ENCODE peak calls at places on chromosomes 12 and 14, in four cellular contexts. C is endodermal cell, G is mesendoderm, U is IMR-90. J is an unnamed sample.

GRCh38 chr12:49962861-49963765 is 1.4 kb downstream of the AQP5 start:
- DNase-seq in G (no peak), U (no peak), C (peak; percentile 58), J (peak; percentile 91)

GRCh38 chr14:67133595-67134441 is 55.4 kb upstream of the GARIN2 start:
- DNase-seq in C (no peak), U (peak; percentile 14), G (peak; percentile 13), J (no peak)

GRCh38 chr14:35229495-35230089 is 62.6 kb upstream of the PSMA6 start:
- DNase-seq in G (peak; percentile 27), C (no peak), U (no peak), J (peak; percentile 61)

GRCh38 chr12:117165342-117165741 is 24.9 kb downstream of the FBXO21 start:
- DNase-seq in G (no peak), C (no peak), U (no peak), J (no peak)

GRCh38 chr12:4908694-4909396 is 860 bp upstream of the KCNA1 start:
- DNase-seq in U (no peak), C (peak; percentile 98), G (peak; percentile 95), J (no peak)

GRCh38 chr12:89856431-89856830 is 147.8 kb upstream of the ATP2B1 start:
- DNase-seq in U (peak; percentile 72), G (no peak), C (no peak), J (peak; percentile 78)

GRCh38 chr12:132481771-132482745 is 7.9 kb upstream of the FBRSL1 start:
- DNase-seq in G (no peak), U (no peak), C (no peak), J (no peak)

GRCh38 chr14:22471545-22472121 is 117.4 kb downstream of the DAD1 start:
- DNase-seq in G (peak; percentile 66), C (peak; percentile 89), U (peak; percentile 32), J (peak; percentile 75)

GRCh38 chr14:63707216-63707615 is 20.6 kb downstream of the SGPP1 start:
- DNase-seq in U (no peak), G (no peak), C (no peak), J (no peak)

GRCh38 chr12:1993341-1993740 is 10.9 kb downstream of the DCP1B start:
- DNase-seq in U (peak; percentile 98), C (no peak), G (no peak), J (peak; percentile 86)

GRCh38 chr12:25377475-25378179 is 126.9 kb upstream of the KRAS start:
- DNase-seq in C (peak; percentile 46), U (peak; percentile 94), G (peak; percentile 21), J (peak; percentile 11)

GRCh38 chr14:28785096-28785952 is 18.7 kb downstream of the FOXG1 start:
- DNase-seq in G (peak; percentile 87), C (peak; percentile 81), U (peak; percentile 0), J (no peak)

GRCh38 chr14:23895480-23895879 is 58.1 kb upstream of the DHRS4 start:
- DNase-seq in U (no peak), C (no peak), G (peak; percentile 1), J (peak; percentile 10)

GRCh38 chr12:51349026-51349425 is 2.5 kb upstream of the CELA1 start:
- DNase-seq in C (no peak), G (no peak), U (peak; percentile 59), J (no peak)

GRCh38 chr14:61505815-61506809 is 184.7 kb downstream of the PRKCH start:
- DNase-seq in U (peak; percentile 71), G (peak; percentile 77), C (no peak), J (no peak)

GRCh38 chr14:87847216-87847615 is 145.8 kb downstream of the GALC start:
- DNase-seq in G (no peak), U (no peak), C (no peak), J (no peak)

GRCh38 chr12:131752457-131752856 is 41.6 kb downstream of the SFSWAP start:
- DNase-seq in C (peak; percentile 60), G (no peak), U (no peak), J (no peak)

GRCh38 chr12:103958621-103959020 is 7.1 kb upstream of the TDG start:
- DNase-seq in U (no peak), G (no peak), C (no peak), J (no peak)

GRCh38 chr12:91877022-91877421 is 268.6 kb downstream of the BTG1 start:
- DNase-seq in U (peak; percentile 40), G (peak; percentile 45), C (peak; percentile 63), J (no peak)

GRCh38 chr14:50542941-50543418 is 10.6 kb upstream of the MAP4K5 start:
- DNase-seq in G (peak; percentile 58), U (peak; percentile 61), C (no peak), J (peak; percentile 87)

GRCh38 chr12:117228239-117228638 is 38.0 kb upstream of the FBXO21 start:
- DNase-seq in G (peak; percentile 13), C (no peak), U (no peak), J (peak; percentile 60)

GRCh38 chr12:38157274-38157932 is 159.2 kb upstream of the ALG10B start:
- DNase-seq in G (no peak), U (no peak), C (no peak), J (no peak)

GRCh38 chr12:110743571-110744093 is 941 bp upstream of the PPP1CC start:
- DNase-seq in G (no peak), C (peak; percentile 74), U (no peak), J (peak; percentile 56)

GRCh38 chr12:47990351-47991105 is 13.7 kb downstream of the COL2A1 start:
- DNase-seq in U (peak; percentile 35), G (no peak), C (no peak), J (no peak)

GRCh38 chr14:21748869-21749303 is 75.3 kb upstream of the OR4E1 start:
- DNase-seq in G (peak; percentile 83), U (peak; percentile 31), C (peak; percentile 88), J (peak; percentile 72)

GRCh38 chr14:74425525-74426201 is 347 bp downstream of the SYNDIG1L start:
- DNase-seq in C (peak; percentile 93), G (peak; percentile 52), U (no peak), J (peak; percentile 30)

GRCh38 chr14:76863724-76864407 is 37.7 kb downstream of the LRRC74A start:
- DNase-seq in C (no peak), U (no peak), G (no peak), J (no peak)

GRCh38 chr12:40224439-40225291 is at the start of gene LRRK2:
- DNase-seq in C (peak; percentile 84), G (peak; percentile 44), U (peak; percentile 28), J (no peak)

GRCh38 chr12:40225984-40226602 is 1.3 kb downstream of the LRRK2 start:
- DNase-seq in G (no peak), C (no peak), U (no peak), J (no peak)

GRCh38 chr12:40227447-40227846 is 2.6 kb downstream of the LRRK2 start:
- DNase-seq in U (no peak), G (no peak), C (no peak), J (no peak)

GRCh38 chr12:40226652-40227051 is 1.9 kb downstream of the LRRK2 start:
- DNase-seq in G (no peak), C (no peak), U (peak; percentile 73), J (peak; percentile 57)

GRCh38 chr12:40225337-40225983 is 663 bp downstream of the LRRK2 start:
- DNase-seq in C (no peak), U (no peak), G (no peak), J (no peak)
- H3K27ac ChIP-seq in C (no peak overlapping the region), U (no peak overlapping the region), G (no peak overlapping the region), J (no peak overlapping the region)

GRCh38 chr14:49194067-49194466 is 392.1 kb downstream of the RPS29 start:
- DNase-seq in C (no peak), G (no peak), U (no peak), J (no peak)
- H3K9ac ChIP-seq in C (no peak overlapping the region), G (no peak overlapping the region), U (no peak overlapping the region), J (no peak overlapping the region)

GRCh38 chr12:105334568-105334967 is 4.1 kb downstream of the C12orf75 start:
- DNase-seq in G (peak; percentile 59), C (no peak), U (peak; percentile 92), J (peak; percentile 48)
- H3K27ac ChIP-seq in G (no peak overlapping the region), C (no peak overlapping the region), U (peak overlapping the region; percentile 21), J (no peak overlapping the region)

GRCh38 chr12:31585895-31586294 is 5.0 kb downstream of the DENND5B start:
- DNase-seq in C (no peak), U (no peak), G (no peak), J (no peak)
- H3K9ac ChIP-seq in C (no peak overlapping the region), U (no peak overlapping the region), G (no peak overlapping the region), J (no peak overlapping the region)

DNA sequence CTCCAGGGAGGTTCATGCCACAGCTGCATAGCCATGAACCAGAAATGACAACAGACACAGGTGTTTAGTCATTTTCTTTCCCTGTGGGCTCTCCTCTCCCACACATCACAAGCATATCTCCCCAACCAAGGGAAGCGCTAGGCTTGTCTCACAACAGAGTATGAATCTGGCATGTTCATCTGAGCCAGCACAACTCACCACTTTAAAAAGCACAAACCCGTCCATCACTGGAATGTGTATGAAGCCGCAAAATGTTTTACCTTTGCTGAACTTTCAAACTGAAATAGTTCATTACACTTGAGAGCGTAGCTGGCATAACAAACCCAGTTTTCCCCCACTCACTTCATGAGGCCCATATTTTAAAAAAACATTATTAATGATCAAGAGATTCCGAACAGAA is 15.9 kb downstream of the NID2 start:
- DNase-seq in C (no peak), G (no peak), U (peak; percentile 52), J (no peak)
- H3K27ac ChIP-seq in C (no peak overlapping the region), G (no peak overlapping the region), U (peak overlapping the region; percentile 69), J (no peak overlapping the region)

GRCh38 chr14:68950111-68950510 is 29.0 kb downstream of the ACTN1 start:
- DNase-seq in G (no peak), C (no peak), U (peak; percentile 44), J (no peak)

GRCh38 chr14:68951051-68951797 is 27.9 kb downstream of the ACTN1 start:
- DNase-seq in C (no peak), G (peak; percentile 58), U (peak; percentile 96), J (peak; percentile 100)

GRCh38 chr14:68951800-68952540 is 27.1 kb downstream of the ACTN1 start:
- DNase-seq in G (no peak), C (no peak), U (no peak), J (no peak)

GRCh38 chr14:68955164-68955921 is 23.8 kb downstream of the ACTN1 start:
- DNase-seq in C (no peak), G (no peak), U (peak; percentile 42), J (no peak)

DNA sequence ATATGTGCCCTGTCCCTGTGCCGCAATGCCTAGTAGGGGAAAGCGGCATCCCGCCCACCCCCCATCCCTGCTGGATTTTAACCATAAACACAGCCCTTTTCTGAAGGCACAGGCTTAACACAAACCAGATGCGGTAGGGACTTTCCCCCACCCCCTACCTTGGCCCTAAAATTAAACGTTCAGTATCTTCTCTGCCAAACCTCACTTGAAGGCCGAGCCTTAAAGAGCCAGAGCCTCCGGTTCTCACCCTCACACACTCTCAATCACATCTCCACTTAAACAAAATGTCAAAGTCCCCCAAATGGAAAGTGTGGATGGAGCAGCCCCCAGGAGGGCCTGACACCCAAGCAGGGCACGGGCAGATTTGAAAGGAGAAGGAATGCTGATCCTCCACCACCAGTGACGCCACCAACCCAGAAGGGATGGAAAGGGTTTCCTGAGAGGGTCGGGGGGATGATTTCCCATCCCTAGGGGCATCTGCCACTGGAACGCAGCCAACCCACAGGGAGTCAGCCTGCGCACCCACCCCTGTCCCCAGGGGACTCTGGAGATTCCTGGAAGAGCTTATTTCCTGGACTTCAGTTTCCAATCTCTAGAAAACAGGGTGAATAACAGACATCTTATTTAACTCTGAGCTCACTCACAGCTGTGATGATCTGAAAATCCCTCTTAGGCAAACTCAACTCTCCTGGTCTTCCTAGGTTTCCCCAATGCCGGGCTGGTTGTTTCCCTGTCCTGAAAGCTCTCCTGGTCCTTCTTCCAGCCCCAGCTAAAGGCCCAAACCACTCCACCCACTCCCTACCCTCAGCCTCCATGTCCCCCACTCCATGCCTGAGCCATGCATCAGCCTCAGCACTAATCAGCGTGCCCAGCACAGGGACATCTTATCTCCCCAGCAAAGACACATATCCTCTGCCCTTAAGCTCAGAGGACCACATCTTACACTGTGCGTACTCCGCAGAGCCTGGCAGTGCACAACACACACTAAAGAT is 26.3 kb downstream of the ACTN1 start:
- DNase-seq in U (peak; percentile 94), C (no peak), G (no peak), J (no peak)
- H3K9ac ChIP-seq in U (peak overlapping the region; percentile 73), C (no peak overlapping the region), G (no peak overlapping the region), J (no peak overlapping the region)